ENCODE peak calls at places on chromosomes 6 and 20, in seven cellular contexts. T, F, U, M, Q, K and Y are unnamed samples.

GRCh38 chr6:22519237-22519636 is 50.1 kb upstream of the HDGFL1 start:
- DNase-seq in T (no peak), F (no peak), U (no peak), M (no peak), Q (no peak), K (no peak), Y (no peak)

GRCh38 chr20:38676576-38676975 is 47.7 kb upstream of the SLC32A1 start:
- DNase-seq in T (no peak), F (no peak), U (no peak), M (no peak), Q (no peak), K (no peak), Y (no peak)

GRCh38 chr6:3471711-3472110 is 14.9 kb upstream of the SLC22A23 start:
- DNase-seq in T (no peak), F (no peak), U (peak), M (no peak), Q (no peak), K (no peak), Y (no peak)

GRCh38 chr6:148700713-148701392 is 46.0 kb upstream of the UST start:
- DNase-seq in T (no peak), F (peak), U (peak), M (no peak), Q (peak), K (peak), Y (peak)

GRCh38 chr20:51077601-51078000 is 54.7 kb upstream of the KCNG1 start:
- DNase-seq in T (no peak), F (no peak), U (no peak), M (no peak), Q (peak), K (no peak), Y (no peak)

GRCh38 chr6:146337376-146337775 is 206.3 kb upstream of the RAB32 start:
- DNase-seq in T (no peak), F (no peak), U (no peak), M (no peak), Q (no peak), K (no peak), Y (no peak)

GRCh38 chr6:2197177-2197671 is 48.2 kb downstream of the GMDS start:
- DNase-seq in T (no peak), F (no peak), U (no peak), M (no peak), Q (no peak), K (no peak), Y (no peak)

GRCh38 chr6:32963870-32964269 is 4.5 kb upstream of the BRD2 start:
- DNase-seq in T (no peak), F (no peak), U (no peak), M (no peak), Q (no peak), K (no peak), Y (no peak)

GRCh38 chr6:168713839-168714238 is 272.9 kb downstream of the SMOC2 start:
- DNase-seq in T (peak), F (no peak), U (no peak), M (no peak), Q (no peak), K (no peak), Y (no peak)

GRCh38 chr6:142184332-142184731 is 37.3 kb downstream of the VTA1 start:
- DNase-seq in T (no peak), F (no peak), U (no peak), M (no peak), Q (no peak), K (no peak), Y (no peak)